ENCODE peak calls at places on chromosome 3, in nine cellular contexts. I is Caki2, O is HT-29, G is AG09319, A is anterior cingulate cortex, W is HTR-8/SVneo, L is LoVo, F is T-helper 2 cell, V is pancreas. E is an unnamed sample.

GRCh38 chr3:12875857-12876451 is 34.6 kb upstream of the RPL32 start:
- DNase-seq in G (no peak), L (no peak), W (no peak), F (no peak), A (no peak), V (peak), O (no peak), I (no peak), E (peak)

GRCh38 chr3:56323986-56324420 is 144.3 kb downstream of the ERC2 start:
- DNase-seq in V (no peak), G (peak), O (no peak), W (peak), L (no peak), I (peak), A (no peak), F (no peak), E (peak)

GRCh38 chr3:37456270-37456708 is 281.9 kb upstream of the LRRFIP2 start:
- DNase-seq in F (no peak), I (no peak), W (no peak), O (no peak), A (no peak), V (no peak), L (no peak), G (no peak), E (peak)

GRCh38 chr3:46662771-46663551 is 30.5 kb downstream of the ALS2CL start:
- DNase-seq in V (peak), I (no peak), L (no peak), O (no peak), G (no peak), A (no peak), W (no peak), F (no peak), E (peak)

GRCh38 chr3:56365905-56366640 is 102.2 kb downstream of the ERC2 start:
- DNase-seq in G (no peak), W (no peak), F (no peak), L (no peak), I (no peak), A (no peak), V (no peak), O (no peak), E (no peak)

GRCh38 chr3:68957895-68958294 is 25.5 kb upstream of the TAFA4 start:
- DNase-seq in W (no peak), L (no peak), V (no peak), O (no peak), I (no peak), F (no peak), A (no peak), G (no peak), E (no peak)

GRCh38 chr3:9820944-9821343 is 10.9 kb downstream of the TTLL3 start:
- DNase-seq in L (no peak), I (no peak), O (peak), G (no peak), F (no peak), A (no peak), V (no peak), W (no peak), E (peak)

GRCh38 chr3:16171825-16172224 is 2.7 kb upstream of the GALNT15 start:
- DNase-seq in I (no peak), W (no peak), O (no peak), A (no peak), V (no peak), L (no peak), G (no peak), F (no peak), E (no peak)

GRCh38 chr3:48504051-48504946 is at the start of gene SHISA5:
- DNase-seq in W (no peak), O (no peak), F (peak), L (peak), A (peak), V (peak), I (peak), G (peak), E (peak)

E was measured in fibroblast of lung.